ENCODE peak calls at places on chromosome 5, in five cellular contexts. X is prostate gland, U is lung, Z is right cardiac atrium, I is neuronal stem cell. O is an unnamed sample.

GRCh38 chr5:132090107-132090506 is 16.5 kb downstream of the CSF2 start:
- DNase-seq in X (no peak), I (no peak), U (no peak), Z (no peak), O (no peak)

GRCh38 chr5:21152611-21153010 is 1164.6 kb upstream of the CDH18 start:
- DNase-seq in X (peak; percentile 16), Z (no peak), U (no peak), I (no peak), O (no peak)

GRCh38 chr5:67795781-67796477 is 419.6 kb upstream of the PIK3R1 start:
- DNase-seq in I (no peak), X (no peak), Z (no peak), U (no peak), O (no peak)

GRCh38 chr5:156929366-156929948 is 33.6 kb downstream of the TIMD4 start:
- DNase-seq in X (no peak), I (no peak), Z (no peak), U (no peak), O (no peak)

GRCh38 chr5:181167814-181168488 is 20.6 kb downstream of the OR2V2 start:
- DNase-seq in I (no peak), U (no peak), Z (no peak), X (no peak), O (no peak)

GRCh38 chr5:53927668-53928247 is 367.3 kb downstream of the NDUFS4 start:
- DNase-seq in X (no peak), Z (no peak), U (no peak), I (no peak), O (no peak)

GRCh38 chr5:122120957-122121356 is 8.4 kb upstream of the ZNF474 start:
- DNase-seq in X (no peak), U (no peak), I (no peak), Z (no peak), O (no peak)

GRCh38 chr5:115418788-115419187 is 122.3 kb upstream of the CCDC112 start:
- DNase-seq in Z (no peak), U (no peak), I (no peak), X (no peak), O (no peak)

GRCh38 chr5:168653611-168654010 is 74.4 kb upstream of the PANK3 start:
- DNase-seq in Z (no peak), X (no peak), U (no peak), I (no peak), O (no peak)

GRCh38 chr5:172766287-172767104 is 4.5 kb downstream of the DUSP1 start:
- DNase-seq in X (peak; percentile 77), U (peak; percentile 66), Z (peak; percentile 89), I (no peak), O (peak; percentile 87)

GRCh38 chr5:148381906-148382305 is 1.9 kb upstream of the FBXO38 start:
- DNase-seq in I (no peak), X (no peak), U (no peak), Z (no peak), O (no peak)

GRCh38 chr5:124328201-124328600 is 418.2 kb downstream of the ZNF608 start:
- DNase-seq in X (no peak), I (no peak), U (no peak), Z (no peak), O (no peak)

GRCh38 chr5:9483251-9483650 is 62.6 kb downstream of the SEMA5A start:
- DNase-seq in Z (no peak), X (no peak), U (no peak), I (no peak), O (no peak)

GRCh38 chr5:4924581-4924980 is 215.5 kb upstream of the ADAMTS16 start:
- DNase-seq in Z (no peak), X (no peak), U (no peak), I (no peak), O (no peak)

GRCh38 chr5:67192719-67193464 is 3.7 kb downstream of the CD180 start:
- DNase-seq in X (no peak), Z (no peak), I (no peak), U (no peak), O (no peak)

GRCh38 chr5:33160871-33161270 is 279.9 kb upstream of the TARS1 start:
- DNase-seq in X (no peak), U (no peak), I (no peak), Z (no peak), O (no peak)

GRCh38 chr5:67179695-67180302 is 16.8 kb downstream of the CD180 start:
- DNase-seq in Z (no peak), U (no peak), X (no peak), I (no peak), O (no peak)

GRCh38 chr5:120327180-120327579 is 136.9 kb upstream of the PRR16 start:
- DNase-seq in X (no peak), Z (no peak), I (no peak), U (no peak), O (no peak)

GRCh38 chr5:27388755-27389154 is 350.4 kb upstream of the CDH9 start:
- DNase-seq in I (no peak), X (no peak), U (no peak), Z (no peak), O (no peak)

GRCh38 chr5:100676807-100677631 is 141.8 kb downstream of the FAM174A start:
- DNase-seq in I (no peak), X (no peak), U (no peak), Z (no peak), O (no peak)

GRCh38 chr5:35835796-35836742 is 20.6 kb upstream of the IL7R start:
- DNase-seq in X (no peak), I (no peak), U (no peak), Z (no peak), O (no peak)

GRCh38 chr5:65480306-65480865 is 1.3 kb downstream of the ADAMTS6 start:
- DNase-seq in I (no peak), Z (peak; percentile 79), U (peak; percentile 56), X (peak; percentile 65), O (peak; percentile 72)

GRCh38 chr5:96431376-96432244 is 1.4 kb downstream of the PCSK1 start:
- DNase-seq in I (no peak), U (no peak), X (no peak), Z (peak; percentile 40), O (no peak)

GRCh38 chr5:96434201-96434645 is 1.2 kb upstream of the PCSK1 start:
- DNase-seq in X (peak; percentile 32), Z (peak; percentile 71), U (peak; percentile 37), I (peak; percentile 78), O (peak; percentile 63)

GRCh38 chr5:96427823-96428222 is 5.2 kb downstream of the PCSK1 start:
- DNase-seq in Z (no peak), I (no peak), U (no peak), X (no peak), O (no peak)

GRCh38 chr5:96433066-96433447 is at the start of gene PCSK1:
- DNase-seq in Z (no peak), I (no peak), U (no peak), X (no peak), O (no peak)

DNA sequence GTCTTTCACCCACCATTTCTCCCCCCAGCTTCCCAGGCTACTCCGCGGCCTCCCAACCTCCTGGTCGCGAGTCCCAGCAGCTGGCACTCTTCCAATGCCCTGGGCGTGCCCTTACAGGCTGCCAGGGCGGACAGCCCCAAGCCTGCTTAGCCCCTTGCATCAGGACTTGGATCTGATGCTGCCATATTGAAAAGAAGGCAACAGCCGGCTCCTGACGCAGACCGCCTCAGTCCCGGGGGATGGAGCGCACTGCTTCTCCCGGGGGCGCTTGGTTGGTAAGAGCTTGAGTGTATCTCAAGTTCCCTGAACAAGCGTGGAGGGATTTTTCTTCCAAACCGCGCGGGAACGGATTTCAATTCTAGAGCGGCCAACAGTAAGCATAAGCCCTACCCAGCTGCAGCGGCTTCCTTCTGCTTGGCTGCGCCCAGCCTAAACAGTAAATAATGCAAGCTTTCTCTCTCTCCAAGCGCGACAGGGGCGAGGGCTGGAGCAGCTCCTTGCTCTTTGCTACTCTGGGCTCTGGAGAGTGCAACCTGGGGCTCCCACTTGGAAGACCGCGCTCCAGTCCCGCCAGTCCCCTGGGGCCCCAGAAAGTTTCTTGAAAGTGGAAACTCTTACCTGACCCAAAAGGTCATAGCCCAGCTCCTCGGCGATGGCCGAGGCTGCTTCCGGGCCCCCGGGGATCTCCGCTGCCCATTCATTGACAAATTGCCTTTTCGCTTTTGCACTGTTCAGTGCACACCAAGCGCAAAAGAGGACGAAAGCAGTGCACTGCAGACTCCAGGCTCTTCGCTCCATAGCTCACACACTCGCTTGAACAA is 593 bp downstream of the PCSK1 start:
- DNase-seq in I (no peak), X (no peak), U (no peak), Z (peak; percentile 13), O (no peak)
- H3K4me3 ChIP-seq in I (peak overlapping the region; percentile 33), X (no peak overlapping the region), U (no peak overlapping the region), Z (no peak overlapping the region), O (peak overlapping the region; percentile 41)

GRCh38 chr5:2748180-2748840 is 3.2 kb downstream of the IRX2 start:
- DNase-seq in I (no peak), U (peak; percentile 28), Z (no peak), X (no peak), O (no peak)

GRCh38 chr5:2749514-2750025 is 1.9 kb downstream of the IRX2 start:
- DNase-seq in Z (no peak), I (no peak), U (no peak), X (no peak), O (no peak)

GRCh38 chr5:2750026-2750757 is 1.3 kb downstream of the IRX2 start:
- DNase-seq in I (no peak), X (no peak), Z (no peak), U (no peak), O (no peak)

GRCh38 chr5:2747372-2748179 is 3.9 kb downstream of the IRX2 start:
- DNase-seq in Z (no peak), U (peak; percentile 28), X (no peak), I (no peak), O (no peak)

DNA sequence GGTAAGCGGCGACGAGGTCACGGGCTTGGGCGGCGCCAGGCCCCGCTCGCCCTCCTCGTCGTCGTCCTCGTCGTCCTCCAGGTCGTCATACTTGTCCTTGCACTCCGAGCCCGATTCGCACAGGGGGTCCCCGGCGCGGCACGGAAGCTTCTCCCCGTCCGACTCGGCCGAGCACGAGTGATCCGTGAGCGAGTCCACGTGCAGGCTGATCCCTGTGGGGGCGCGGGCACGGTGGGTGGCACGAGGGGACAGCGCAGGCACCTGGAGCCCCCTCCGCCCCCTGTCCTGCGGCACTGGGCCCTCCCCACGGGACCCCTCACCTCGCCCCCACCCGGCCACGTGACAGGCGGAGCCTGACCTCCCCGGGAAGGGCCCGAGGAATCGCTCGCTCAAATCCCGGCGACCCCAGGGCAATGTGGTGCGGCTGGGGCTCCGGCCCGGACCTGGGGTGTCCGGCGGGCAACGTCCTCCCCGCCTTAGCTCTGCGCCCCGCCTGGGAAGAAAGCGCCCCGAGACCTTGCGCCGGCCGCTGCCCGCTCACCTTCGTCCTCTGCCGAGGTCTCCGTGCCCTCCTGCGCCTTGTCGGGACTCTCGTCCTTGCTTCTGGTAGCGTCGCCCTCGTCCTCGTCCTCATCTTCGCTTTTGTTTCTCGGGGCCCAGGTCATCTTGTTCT is 2.5 kb downstream of the IRX2 start:
- DNase-seq in X (no peak), I (no peak), U (no peak), Z (no peak), O (no peak)
- H3K4me3 ChIP-seq in X (no peak overlapping the region), I (peak overlapping the region; percentile 95), U (peak overlapping the region; percentile 45), Z (no peak overlapping the region), O (peak overlapping the region; percentile 68)

DNA sequence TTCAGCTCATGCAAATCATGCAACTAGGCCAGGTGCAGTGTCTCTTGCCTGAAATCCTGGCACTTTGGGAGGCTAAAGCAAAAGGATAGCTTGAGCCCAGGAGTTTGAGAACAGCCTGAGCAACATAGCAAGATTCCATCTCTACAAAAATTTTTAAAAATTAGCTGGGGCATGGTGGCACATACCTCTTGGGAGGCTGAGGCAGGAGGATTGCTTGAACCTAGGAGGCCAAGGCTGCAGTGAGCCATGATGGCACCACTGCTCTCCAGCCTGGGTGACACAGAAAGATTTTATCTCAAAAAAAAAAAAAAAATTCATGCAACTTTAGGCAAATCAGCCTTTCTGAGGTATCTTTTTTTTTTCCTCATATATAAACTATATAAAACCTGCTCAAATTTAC is 35.6 kb upstream of the CCNB1 start:
- DNase-seq in Z (no peak), U (no peak), I (no peak), X (no peak), O (no peak)
- H3K4me3 ChIP-seq in Z (no peak overlapping the region), U (no peak overlapping the region), I (no peak overlapping the region), X (no peak overlapping the region), O (no peak overlapping the region)

GRCh38 chr5:95859327-95860060 is 37.0 kb upstream of the GLRX start:
- DNase-seq in U (no peak), I (no peak), Z (no peak), X (no peak), O (no peak)
- H3K4me3 ChIP-seq in U (no peak overlapping the region), I (no peak overlapping the region), Z (no peak overlapping the region), X (no peak overlapping the region), O (no peak overlapping the region)